ENCODE peak calls at places on chromosomes 13 and 19, in four cellular contexts. I, M, N and J are unnamed samples.

GRCh38 chr13:49858183-49858856 is 65.8 kb upstream of the KPNA3 start:
- DNase-seq in I (no peak), M (no peak), N (no peak), J (no peak)

GRCh38 chr19:39515551-39516191 is 732 bp downstream of the SELENOV start:
- DNase-seq in I (no peak), M (no peak), N (no peak), J (peak)

GRCh38 chr13:32443111-32443510 is 15.2 kb upstream of the N4BP2L1 start:
- DNase-seq in I (no peak), M (no peak), N (peak), J (no peak)

GRCh38 chr19:42424712-42425131 is 2.5 kb downstream of the LIPE start:
- DNase-seq in I (no peak), M (peak), N (no peak), J (no peak)

GRCh38 chr19:39408392-39409206 is 2.0 kb downstream of the ZFP36 start:
- DNase-seq in I (no peak), M (peak), N (peak), J (no peak)

GRCh38 chr19:38228491-38229439 is 4.7 kb upstream of the DPF1 start:
- DNase-seq in I (peak), M (no peak), N (no peak), J (no peak)

GRCh38 chr13:98110749-98111148 is 32.1 kb upstream of the FARP1 start:
- DNase-seq in I (no peak), M (no peak), N (no peak), J (no peak)

GRCh38 chr19:55086730-55087541 is 11.3 kb downstream of the EPS8L1 start:
- DNase-seq in I (peak), M (peak), N (peak), J (peak)

GRCh38 chr13:50915562-50915961 is 6.0 kb downstream of the RNASEH2B start:
- DNase-seq in I (no peak), M (no peak), N (no peak), J (no peak)

GRCh38 chr19:38676878-38677646 is 29.6 kb downstream of the ACTN4 start:
- DNase-seq in I (no peak), M (no peak), N (no peak), J (no peak)

GRCh38 chr13:41004875-41005693 is 14.0 kb downstream of the ELF1 start:
- DNase-seq in I (no peak), M (no peak), N (no peak), J (no peak)

GRCh38 chr13:67228909-67229308 is 1.2 kb downstream of the PCDH9 start:
- DNase-seq in I (no peak), M (no peak), N (no peak), J (no peak)

GRCh38 chr19:38514812-38515633 is 81.5 kb downstream of the RYR1 start:
- DNase-seq in I (peak), M (peak), N (peak), J (peak)

GRCh38 chr19:51001495-51001894 is at the start of gene KLK8:
- DNase-seq in I (no peak), M (no peak), N (no peak), J (no peak)

GRCh38 chr13:102136735-102137296 is 265.0 kb downstream of the FGF14 start:
- DNase-seq in I (no peak), M (no peak), N (no peak), J (no peak)

GRCh38 chr19:50258918-50259372 is 55.5 kb downstream of the MYH14 start:
- DNase-seq in I (no peak), M (no peak), N (no peak), J (no peak)

GRCh38 chr13:20193924-20194631 is 1.3 kb upstream of the GJB2 start:
- DNase-seq in I (no peak), M (no peak), N (no peak), J (no peak)

GRCh38 chr19:35088514-35088913 is 27.1 kb upstream of the FXYD3 start:
- DNase-seq in I (no peak), M (no peak), N (no peak), J (no peak)

GRCh38 chr13:77545626-77546412 is 10.3 kb downstream of the SCEL start:
- DNase-seq in I (no peak), M (no peak), N (no peak), J (no peak)

GRCh38 chr13:94925263-94925662 is 212.9 kb upstream of the SOX21 start:
- DNase-seq in I (no peak), M (no peak), N (no peak), J (no peak)

GRCh38 chr13:97191615-97192014 is 30.5 kb upstream of the MBNL2 start:
- DNase-seq in I (no peak), M (no peak), N (no peak), J (no peak)

GRCh38 chr19:43305642-43306041 is 36.3 kb upstream of the PSG9 start:
- DNase-seq in I (no peak), M (no peak), N (no peak), J (no peak)

GRCh38 chr13:67383358-67383757 is 153.2 kb upstream of the PCDH9 start:
- DNase-seq in I (no peak), M (no peak), N (no peak), J (no peak)

GRCh38 chr13:53343345-53343744 is 314.7 kb downstream of the OLFM4 start:
- DNase-seq in I (no peak), M (no peak), N (no peak), J (no peak)

GRCh38 chr13:33519561-33520479 is 234.3 kb upstream of the STARD13 start:
- DNase-seq in I (no peak), M (no peak), N (no peak), J (no peak)

GRCh38 chr13:39417643-39418042 is 185.3 kb downstream of the LHFPL6 start:
- DNase-seq in I (no peak), M (no peak), N (no peak), J (peak)

GRCh38 chr19:1455336-1456120 is 5.6 kb downstream of the APC2 start:
- DNase-seq in I (no peak), M (no peak), N (no peak), J (peak)

GRCh38 chr19:17873661-17874422 is 2.1 kb downstream of the SLC5A5 start:
- DNase-seq in I (no peak), M (no peak), N (no peak), J (no peak)

GRCh38 chr19:482186-483041 is 13.9 kb upstream of the MADCAM1 start:
- DNase-seq in I (no peak), M (no peak), N (no peak), J (no peak)

GRCh38 chr13:106649495-106649894 is 81.6 kb upstream of the ARGLU1 start:
- DNase-seq in I (no peak), M (no peak), N (no peak), J (no peak)

GRCh38 chr13:72181661-72182060 is 314.7 kb upstream of the DACH1 start:
- DNase-seq in I (no peak), M (no peak), N (no peak), J (no peak)

GRCh38 chr13:50589139-50589538 is 254.4 kb downstream of the DLEU7 start:
- DNase-seq in I (no peak), M (no peak), N (no peak), J (no peak)

GRCh38 chr13:102847272-102848234 is 1.7 kb downstream of the ERCC5 start:
- DNase-seq in I (no peak), M (no peak), N (no peak), J (no peak)

GRCh38 chr13:112752711-112753541 is 63.1 kb downstream of the ATP11A start:
- DNase-seq in I (peak), M (no peak), N (no peak), J (no peak)

GRCh38 chr13:51549050-51549449 is 35.2 kb upstream of the WDFY2 start:
- DNase-seq in I (no peak), M (no peak), N (no peak), J (no peak)

GRCh38 chr13:86976521-86977324 is 694.4 kb upstream of the SLITRK5 start:
- DNase-seq in I (no peak), M (no peak), N (no peak), J (no peak)

GRCh38 chr19:45164577-45165335 is 4.0 kb upstream of the NKPD1 start:
- DNase-seq in I (no peak), M (no peak), N (no peak), J (no peak)

GRCh38 chr19:51181913-51182419 is 39.9 kb downstream of the SIGLEC7 start:
- DNase-seq in I (no peak), M (no peak), N (no peak), J (peak)